ENCODE peak calls at places on chromosomes 5 and 9, in eight cellular contexts. X, R, H, B, T, W, N and M are unnamed samples.

GRCh38 chr5:145803072-145803471 is 32.1 kb downstream of the PRELID2 start:
- DNase-seq in X (no peak), R (no peak), H (no peak), B (no peak), T (no peak), W (no peak), N (no peak), M (no peak)

GRCh38 chr9:129840024-129840423 is 4.8 kb downstream of the USP20 start:
- DNase-seq in X (no peak), R (peak; percentile 56), H (no peak), B (no peak), T (no peak), W (no peak), N (no peak), M (no peak)

GRCh38 chr9:21362287-21362686 is 5.6 kb downstream of the IFNA13 start:
- DNase-seq in X (no peak), R (no peak), H (no peak), B (no peak), T (no peak), W (no peak), N (no peak), M (no peak)

GRCh38 chr5:164235176-164235914 is 729.9 kb downstream of the MAT2B start:
- DNase-seq in X (no peak), R (no peak), H (no peak), B (peak; percentile 79), T (peak; percentile 17), W (no peak), N (no peak), M (no peak)

GRCh38 chr5:139671096-139671841 is 23.1 kb downstream of the CXXC5 start:
- DNase-seq in X (no peak), R (peak; percentile 52), H (peak; percentile 63), B (no peak), T (no peak), W (no peak), N (no peak), M (peak; percentile 47)

GRCh38 chr5:139668064-139668880 is 20.1 kb downstream of the CXXC5 start:
- DNase-seq in X (peak; percentile 75), R (peak; percentile 56), H (no peak), B (no peak), T (peak; percentile 35), W (no peak), N (no peak), M (peak; percentile 57)

GRCh38 chr5:66469684-66470083 is 126.5 kb upstream of the MAST4 start:
- DNase-seq in X (no peak), R (peak; percentile 18), H (no peak), B (no peak), T (no peak), W (no peak), N (no peak), M (no peak)

GRCh38 chr9:88537743-88538055 is 2.7 kb downstream of the NXNL2 start:
- DNase-seq in X (no peak), R (peak; percentile 2), H (no peak), B (peak; percentile 87), T (peak; percentile 84), W (no peak), N (peak; percentile 90), M (peak; percentile 32)

GRCh38 chr5:139711852-139712171 is 63.7 kb downstream of the CXXC5 start:
- DNase-seq in X (peak; percentile 68), R (no peak), H (no peak), B (no peak), T (peak; percentile 28), W (no peak), N (no peak), M (no peak)

GRCh38 chr9:135134253-135135028 is 47.0 kb downstream of the OLFM1 start:
- DNase-seq in X (no peak), R (no peak), H (no peak), B (no peak), T (no peak), W (no peak), N (no peak), M (no peak)

GRCh38 chr9:86471501-86471900 is 117.3 kb upstream of the TUT7 start:
- DNase-seq in X (no peak), R (no peak), H (no peak), B (no peak), T (no peak), W (no peak), N (no peak), M (no peak)

GRCh38 chr5:127112347-127112864 is 39.1 kb upstream of the C5orf63 start:
- DNase-seq in X (no peak), R (no peak), H (no peak), B (no peak), T (no peak), W (no peak), N (no peak), M (no peak)

GRCh38 chr5:170601608-170602007 is 97.8 kb downstream of the KCNIP1 start:
- DNase-seq in X (no peak), R (no peak), H (no peak), B (no peak), T (no peak), W (no peak), N (no peak), M (no peak)

GRCh38 chr5:124996764-124997077 is 250.3 kb upstream of the ZNF608 start:
- DNase-seq in X (no peak), R (no peak), H (no peak), B (peak; percentile 56), T (no peak), W (no peak), N (no peak), M (no peak)

GRCh38 chr5:174145821-174146220 is 100.3 kb downstream of the NSG2 start:
- DNase-seq in X (no peak), R (peak; percentile 8), H (no peak), B (no peak), T (no peak), W (no peak), N (no peak), M (no peak)

GRCh38 chr9:137028013-137028280 is at the start of gene ABCA2:
- DNase-seq in X (no peak), R (peak; percentile 77), H (no peak), B (peak; percentile 12), T (no peak), W (no peak), N (no peak), M (no peak)

GRCh38 chr5:143314664-143315063 is 88.8 kb downstream of the NR3C1 start:
- DNase-seq in X (no peak), R (no peak), H (no peak), B (peak; percentile 89), T (no peak), W (no peak), N (no peak), M (no peak)

GRCh38 chr5:76521240-76521758 is 101.9 kb downstream of the F2RL2 start:
- DNase-seq in X (no peak), R (no peak), H (no peak), B (peak; percentile 26), T (no peak), W (no peak), N (no peak), M (no peak)

GRCh38 chr5:160467555-160468418 is 46.1 kb downstream of the PTTG1 start:
- DNase-seq in X (peak; percentile 90), R (peak; percentile 83), H (peak; percentile 85), B (peak; percentile 87), T (peak; percentile 77), W (peak; percentile 97), N (peak; percentile 89), M (peak; percentile 71)

GRCh38 chr5:160469156-160470144 is 47.8 kb downstream of the PTTG1 start:
- DNase-seq in X (no peak), R (no peak), H (no peak), B (no peak), T (no peak), W (no peak), N (no peak), M (no peak)

GRCh38 chr5:160470437-160471341 is 49.0 kb downstream of the PTTG1 start:
- DNase-seq in X (no peak), R (peak; percentile 27), H (no peak), B (peak; percentile 58), T (no peak), W (no peak), N (no peak), M (no peak)

GRCh38 chr5:160466889-160467554 is 45.4 kb downstream of the PTTG1 start:
- DNase-seq in X (no peak), R (no peak), H (no peak), B (no peak), T (peak; percentile 22), W (peak; percentile 80), N (no peak), M (no peak)

GRCh38 chr5:160468576-160468975 is 46.9 kb downstream of the PTTG1 start:
- DNase-seq in X (no peak), R (no peak), H (no peak), B (no peak), T (no peak), W (no peak), N (no peak), M (no peak)
- H3K4me3 ChIP-seq in X (peak overlapping the region; percentile 49), R (peak overlapping the region; percentile 68), H (no peak overlapping the region), B (no peak overlapping the region), T (no peak overlapping the region), W (peak overlapping the region; percentile 81), N (no peak overlapping the region), M (peak overlapping the region; percentile 62)

DNA sequence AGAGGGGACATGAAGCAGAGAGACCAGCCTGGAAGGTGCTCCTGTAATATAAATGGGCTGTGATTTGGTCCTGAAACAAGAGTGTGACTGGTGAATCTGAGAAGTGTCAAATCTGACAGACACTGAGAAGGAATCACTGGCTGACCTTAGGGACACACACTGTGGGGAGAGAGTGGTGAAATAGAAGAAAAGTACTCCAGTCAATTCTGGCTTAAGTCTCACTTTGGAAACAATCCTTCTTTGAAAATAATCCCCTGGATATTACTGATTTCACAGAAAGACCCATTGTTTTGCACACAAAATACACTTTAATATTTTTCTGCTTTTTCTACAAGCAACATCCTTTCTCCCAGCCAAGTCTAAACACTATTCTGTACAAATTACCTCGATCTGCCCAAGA is 68.8 kb downstream of the MAPKAP1 start:
- DNase-seq in X (no peak), R (no peak), H (no peak), B (no peak), T (no peak), W (no peak), N (no peak), M (no peak)
- H3K27ac ChIP-seq in X (no peak overlapping the region), R (no peak overlapping the region), H (no peak overlapping the region), B (no peak overlapping the region), T (no peak overlapping the region), W (no peak overlapping the region), N (no peak overlapping the region), M (no peak overlapping the region)

DNA sequence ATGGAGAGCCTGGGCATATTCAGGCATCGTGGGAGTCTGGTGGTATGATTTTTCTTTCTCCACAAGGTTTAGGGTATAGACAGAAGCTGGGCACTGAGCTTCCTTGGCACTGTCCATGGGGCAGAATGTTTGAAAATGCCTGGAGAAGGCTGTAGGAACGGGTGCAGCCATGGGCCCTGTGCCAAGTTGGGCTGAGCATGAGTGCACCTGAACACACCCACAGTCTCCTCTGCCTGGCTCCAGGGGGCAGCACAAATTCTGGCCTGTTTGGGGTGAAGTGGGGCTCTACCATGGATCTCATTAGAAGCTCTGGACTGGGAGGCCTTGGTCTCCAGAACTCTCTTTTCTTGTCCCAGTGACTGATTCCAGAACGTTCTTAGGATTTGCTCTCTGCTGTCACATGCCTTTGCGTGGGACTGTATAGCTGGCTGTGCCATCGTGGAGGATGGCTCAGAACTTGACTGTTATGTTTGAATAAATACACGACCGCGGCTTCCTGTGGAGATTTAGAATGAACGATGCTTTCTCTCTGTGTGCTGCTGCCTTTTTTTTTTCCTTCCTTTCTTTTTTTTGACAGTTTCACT is 229.8 kb downstream of the FANCC start:
- DNase-seq in X (peak; percentile 76), R (peak; percentile 8), H (peak; percentile 79), B (no peak), T (no peak), W (no peak), N (peak; percentile 56), M (no peak)
- H3K4me1 ChIP-seq in X (peaks cover 30% of the 10 kb centered on the region), R (no peaks in the 10 kb centered on the region), H (no peaks in the 10 kb centered on the region), B (peaks cover 22% of the 10 kb centered on the region), T (peaks cover 31% of the 10 kb centered on the region), W (peaks cover 18% of the 10 kb centered on the region), N (no peaks in the 10 kb centered on the region), M (peaks cover 100% of the 10 kb centered on the region)

GRCh38 chr5:40799248-40799647 is 1.1 kb upstream of the PRKAA1 start:
- DNase-seq in X (no peak), R (no peak), H (no peak), B (peak; percentile 33), T (no peak), W (no peak), N (no peak), M (no peak)
- H3K4me3 ChIP-seq in X (peak overlapping the region; percentile 89), R (peak overlapping the region; percentile 91), H (no peak overlapping the region), B (peak overlapping the region; percentile 85), T (peak overlapping the region; percentile 73), W (peak overlapping the region; percentile 73), N (no peak overlapping the region), M (peak overlapping the region; percentile 98)